ENCODE peak calls at places on chromosomes 13 and 19, in ten cellular contexts. L is fibroblast of lung, C is colonic mucosa, E is heart right ventricle, V is foreskin fibroblast, X is ascending aorta, H is GM12865, N is lung, P is cardiac fibroblast, R is right lobe of liver. F is an unnamed sample.

GRCh38 chr19:49672131-49672919 is 4.7 kb upstream of the PRMT1 start:
- DNase-seq in L (peak; percentile 66), C (peak; percentile 84), E (peak; percentile 83), V (peak; percentile 48), X (no peak), H (peak; percentile 88), N (peak; percentile 81), P (peak; percentile 72), R (peak; percentile 84), F (no peak)

GRCh38 chr19:3210347-3211017 is 14.0 kb upstream of the CELF5 start:
- DNase-seq in L (peak; percentile 9), C (peak; percentile 68), E (peak; percentile 62), V (peak; percentile 15), X (no peak), H (peak; percentile 61), N (peak; percentile 67), P (peak; percentile 47), R (peak; percentile 50), F (peak; percentile 10)

GRCh38 chr13:76837811-76838210 is 48.4 kb downstream of the KCTD12 start:
- DNase-seq in L (peak; percentile 73), C (no peak), E (no peak), V (no peak), X (no peak), H (no peak), N (no peak), P (no peak), R (no peak), F (no peak)

GRCh38 chr19:8832132-8833021 is at the start of the genes MBD3L1 and ZNF558:
- DNase-seq in L (peak; percentile 99), C (peak; percentile 98), E (peak; percentile 99), V (peak; percentile 96), X (peak; percentile 99), H (peak; percentile 97), N (peak; percentile 99), P (peak; percentile 98), R (peak; percentile 98), F (peak; percentile 71)

GRCh38 chr19:3895788-3896187 is 15.3 kb downstream of the ATCAY start:
- DNase-seq in L (no peak), C (no peak), E (no peak), V (no peak), X (no peak), H (no peak), N (no peak), P (no peak), R (no peak), F (no peak)

GRCh38 chr19:56566904-56567273 is 379 bp upstream of the ZNF470 start:
- DNase-seq in L (peak; percentile 44), C (peak; percentile 67), E (peak; percentile 67), V (peak; percentile 29), X (no peak), H (peak; percentile 2), N (peak; percentile 58), P (peak; percentile 51), R (peak; percentile 51), F (peak; percentile 1)

GRCh38 chr13:52847682-52848432 is 583 bp downstream of the PCDH8 start:
- DNase-seq in L (no peak), C (no peak), E (no peak), V (no peak), X (no peak), H (no peak), N (no peak), P (no peak), R (no peak), F (no peak)

GRCh38 chr13:39422845-39423565 is 180.0 kb downstream of the LHFPL6 start:
- DNase-seq in L (peak; percentile 30), C (no peak), E (no peak), V (peak; percentile 17), X (no peak), H (no peak), N (no peak), P (peak; percentile 53), R (no peak), F (no peak)

GRCh38 chr19:8460516-8461298 is 15.9 kb downstream of the HNRNPM start:
- DNase-seq in L (no peak), C (no peak), E (no peak), V (peak; percentile 11), X (no peak), H (no peak), N (no peak), P (no peak), R (no peak), F (no peak)

GRCh38 chr13:41053384-41053826 is 7.9 kb upstream of the WBP4 start:
- DNase-seq in L (peak; percentile 63), C (peak; percentile 29), E (no peak), V (peak; percentile 37), X (no peak), H (peak; percentile 73), N (no peak), P (peak; percentile 85), R (no peak), F (no peak)

GRCh38 chr13:97279913-97280312 is 57.8 kb downstream of the MBNL2 start:
- DNase-seq in L (peak; percentile 51), C (no peak), E (no peak), V (no peak), X (no peak), H (no peak), N (no peak), P (peak; percentile 50), R (no peak), F (no peak)

DNA sequence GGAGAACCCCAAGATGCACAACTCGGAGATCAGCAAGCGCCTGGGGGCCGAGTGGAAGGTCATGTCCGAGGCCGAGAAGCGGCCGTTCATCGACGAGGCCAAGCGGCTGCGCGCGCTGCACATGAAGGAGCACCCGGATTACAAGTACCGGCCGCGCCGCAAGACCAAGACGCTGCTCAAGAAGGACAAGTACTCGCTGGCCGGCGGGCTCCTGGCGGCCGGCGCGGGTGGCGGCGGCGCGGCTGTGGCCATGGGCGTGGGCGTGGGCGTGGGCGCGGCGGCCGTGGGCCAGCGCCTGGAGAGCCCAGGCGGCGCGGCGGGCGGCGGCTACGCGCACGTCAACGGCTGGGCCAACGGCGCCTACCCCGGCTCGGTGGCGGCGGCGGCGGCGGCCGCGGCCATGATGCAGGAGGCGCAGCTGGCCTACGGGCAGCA is 939 bp downstream of the SOX1 start:
- DNase-seq in L (no peak), C (no peak), E (no peak), V (no peak), X (no peak), H (no peak), N (no peak), P (no peak), R (no peak), F (no peak)
- H3K4me3 ChIP-seq in L (no peak overlapping the region), C (no peak overlapping the region), E (no peak overlapping the region), V (no peak overlapping the region), X (no peak overlapping the region), H (no peak overlapping the region), N (no peak overlapping the region), P (no peak overlapping the region), R (no peak overlapping the region), F (no peak overlapping the region)

DNA sequence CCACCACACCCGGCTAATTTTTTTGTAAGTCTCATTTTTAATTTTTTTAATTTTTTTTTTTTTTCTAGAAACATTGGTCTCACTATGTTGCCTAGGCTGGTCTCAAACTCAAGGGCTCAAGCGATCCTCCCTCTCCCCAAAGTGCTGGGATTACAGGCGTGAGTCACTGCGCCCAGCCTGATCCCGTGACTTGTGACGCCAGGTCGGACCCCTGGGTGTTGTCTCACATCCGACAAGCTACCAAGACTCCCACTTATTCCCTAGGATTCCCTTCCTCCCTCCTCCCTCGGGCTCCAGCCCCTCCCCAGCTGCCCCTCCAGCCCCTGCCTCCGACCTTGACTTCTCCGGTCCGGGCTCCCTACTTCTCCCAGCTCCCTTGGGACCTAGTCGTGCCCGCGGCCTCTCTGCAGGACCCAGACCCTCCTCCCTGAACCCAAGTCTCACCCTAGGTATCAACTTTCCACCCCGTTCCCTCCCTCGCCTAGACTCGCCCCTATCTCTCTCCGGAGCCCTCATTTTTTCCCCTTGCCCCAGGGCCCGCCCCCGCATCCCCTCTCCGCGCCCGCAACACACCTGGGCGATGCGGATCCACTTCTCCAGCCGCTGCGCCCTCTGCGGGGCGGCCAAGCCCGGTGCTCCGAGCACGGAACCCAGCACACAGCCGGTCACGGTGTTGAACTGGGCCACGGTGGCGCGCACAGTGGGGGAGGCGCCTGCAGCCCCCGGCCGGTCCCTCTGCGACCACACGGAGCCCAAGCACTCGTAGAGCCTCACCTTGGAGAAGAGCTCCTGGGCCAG is 13.1 kb downstream of the RGL3 start:
- DNase-seq in L (no peak), C (no peak), E (peak; percentile 45), V (no peak), X (no peak), H (peak; percentile 18), N (no peak), P (no peak), R (no peak), F (no peak)
- TF ChIP-seq CTCF in L (peak; percentile 20), C (no peak), E (peak; percentile 42), V (peak; percentile 23), X (peak; percentile 21), H (peak; percentile 28), N (no peak), P (peak; percentile 26), R (no peak), F (peak; percentile 15)

DNA sequence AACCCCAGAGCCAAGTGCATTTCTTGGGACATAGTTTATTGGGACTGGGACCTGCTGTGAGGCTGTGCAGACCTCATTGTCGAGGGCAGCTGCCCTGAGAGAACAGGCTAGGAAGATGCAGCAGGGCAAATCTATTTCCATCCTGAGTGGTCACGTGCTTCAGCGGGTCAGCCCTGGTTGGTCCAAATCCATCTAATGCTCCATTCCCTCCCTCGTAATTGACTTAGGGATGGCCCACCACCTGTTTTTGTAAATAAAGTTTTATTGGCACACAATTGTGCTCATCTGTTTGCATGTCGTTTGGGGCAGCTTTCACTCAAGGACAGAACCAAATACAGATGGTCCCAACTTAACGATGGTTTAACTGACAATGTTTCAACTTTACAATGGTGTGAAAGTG is 75.5 kb upstream of the ADGRE5 start:
- DNase-seq in L (no peak), C (no peak), E (no peak), V (no peak), X (no peak), H (peak; percentile 28), N (no peak), P (no peak), R (no peak), F (no peak)
- H3K4me3 ChIP-seq in L (no peak overlapping the region), C (no peak overlapping the region), E (no peak overlapping the region), V (no peak overlapping the region), X (no peak overlapping the region), H (no peak overlapping the region), N (no peak overlapping the region), P (no peak overlapping the region), R (no peak overlapping the region), F (no peak overlapping the region)

GRCh38 chr13:28704282-28704681 is 14.5 kb downstream of the SLC46A3 start:
- DNase-seq in L (no peak), C (no peak), E (no peak), V (no peak), X (no peak), H (no peak), N (no peak), P (no peak), R (no peak), F (no peak)

GRCh38 chr13:28704919-28705318 is 13.9 kb downstream of the SLC46A3 start:
- DNase-seq in L (no peak), C (no peak), E (no peak), V (no peak), X (no peak), H (no peak), N (no peak), P (no peak), R (no peak), F (no peak)

DNA sequence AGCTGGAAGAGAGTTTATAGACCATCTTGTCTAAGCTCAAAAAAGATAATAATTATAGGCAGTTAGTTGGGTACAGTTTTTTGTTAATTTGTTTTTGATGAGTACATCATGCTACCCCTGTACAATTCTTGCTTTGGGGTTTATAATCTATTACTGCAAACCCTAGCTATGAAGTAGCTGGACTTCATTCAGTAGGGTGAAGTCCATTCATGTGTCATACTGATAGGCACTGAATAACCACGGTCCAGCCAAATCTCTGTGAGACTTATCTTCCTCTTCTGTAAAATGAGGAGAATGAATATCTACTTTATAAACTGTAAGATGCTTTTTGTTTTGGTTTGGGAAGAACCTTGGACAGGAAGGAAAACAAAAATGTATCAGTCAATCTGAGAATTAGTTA is 19.5 kb downstream of the SLC46A3 start:
- DNase-seq in L (no peak), C (no peak), E (no peak), V (no peak), X (no peak), H (no peak), N (no peak), P (no peak), R (no peak), F (no peak)
- TF ChIP-seq CTCF in L (no peak), C (no peak), E (no peak), V (no peak), X (no peak), H (no peak), N (no peak), P (no peak), R (no peak), F (no peak)